ENCODE peak calls at places on chromosome 13, in eight cellular contexts. N is RWPE2, C is cardiac fibroblast, Q is fibroblast of lung, Z is B cell, S is heart left ventricle, F is neural crest cell, B is dorsolateral prefrontal cortex. G is an unnamed sample.
A peak's percentile ranks its signal among the peaks of the same experiment; 100 is the strongest.

GRCh38 chr13:109642358-109642757 is 144.0 kb downstream of the IRS2 start:
- DNase-seq in N (no peak), C (no peak), Q (no peak), Z (no peak), S (no peak), F (no peak), B (no peak), G (no peak)

GRCh38 chr13:32253911-32254399 is 61.2 kb downstream of the ZAR1L start:
- DNase-seq in N (no peak), C (peak; percentile 26), Q (no peak), Z (no peak), S (no peak), F (no peak), B (no peak), G (no peak)

GRCh38 chr13:93284056-93284455 is 57.4 kb downstream of the GPC6 start:
- DNase-seq in N (no peak), C (no peak), Q (no peak), Z (no peak), S (no peak), F (no peak), B (no peak), G (no peak)

GRCh38 chr13:60311527-60311926 is 85.5 kb upstream of the TDRD3 start:
- DNase-seq in N (no peak), C (no peak), Q (no peak), Z (no peak), S (no peak), F (no peak), B (no peak), G (no peak)

GRCh38 chr13:98454389-98454881 is 122.5 kb downstream of the STK24 start:
- DNase-seq in N (no peak), C (peak; percentile 91), Q (peak; percentile 89), Z (no peak), S (no peak), F (no peak), B (no peak), G (no peak)

GRCh38 chr13:25347156-25347555 is 24.6 kb upstream of the ATP8A2 start:
- DNase-seq in N (no peak), C (no peak), Q (peak; percentile 14), Z (no peak), S (no peak), F (no peak), B (no peak), G (no peak)

GRCh38 chr13:75787249-75787940 is 151.3 kb downstream of the LMO7 start:
- DNase-seq in N (no peak), C (peak; percentile 54), Q (peak; percentile 84), Z (no peak), S (no peak), F (no peak), B (no peak), G (no peak)

GRCh38 chr13:20489185-20489820 is 36.4 kb downstream of the CRYL1 start:
- DNase-seq in N (no peak), C (peak; percentile 46), Q (no peak), Z (no peak), S (peak; percentile 62), F (no peak), B (no peak), G (no peak)

GRCh38 chr13:114113961-114114360 is 18.5 kb downstream of the RASA3 start:
- DNase-seq in N (peak; percentile 19), C (no peak), Q (no peak), Z (no peak), S (no peak), F (no peak), B (no peak), G (no peak)

GRCh38 chr13:40446365-40446764 is 220.1 kb downstream of the FOXO1 start:
- DNase-seq in N (no peak), C (peak; percentile 26), Q (peak; percentile 81), Z (no peak), S (no peak), F (no peak), B (no peak), G (no peak)

GRCh38 chr13:99310382-99311031 is 3.3 kb upstream of the GPR183 start:
- DNase-seq in N (no peak), C (peak; percentile 41), Q (peak; percentile 86), Z (no peak), S (no peak), F (no peak), B (no peak), G (no peak)

GRCh38 chr13:62357887-62358645 is 942.4 kb upstream of the PCDH20 start:
- DNase-seq in N (no peak), C (peak; percentile 61), Q (peak; percentile 31), Z (no peak), S (no peak), F (peak; percentile 13), B (no peak), G (no peak)

DNA sequence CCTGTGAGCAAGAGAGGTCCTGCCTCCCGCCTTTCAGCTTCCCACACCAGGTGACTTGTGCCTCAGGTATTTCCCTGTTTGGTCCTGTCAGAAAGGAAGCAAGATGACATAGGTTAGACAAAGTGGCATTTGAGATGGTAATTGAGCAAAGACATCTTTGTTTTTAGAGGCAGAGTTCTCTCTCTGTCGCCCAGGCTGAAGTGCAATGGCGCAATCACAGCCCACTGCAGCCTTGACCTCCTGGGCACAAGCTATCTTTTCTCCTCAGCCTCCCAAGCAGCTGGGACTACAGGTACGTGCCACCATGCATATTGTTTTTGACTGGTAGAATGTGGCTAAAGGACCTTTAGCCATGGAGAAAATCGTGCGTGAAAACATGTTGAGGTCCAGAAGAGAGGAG is 339.1 kb downstream of the FGF9 start:
- DNase-seq in N (no peak), C (no peak), Q (no peak), Z (no peak), S (no peak), F (no peak), B (no peak), G (no peak)
- TF ChIP-seq CTCF in N (no peak), C (no peak), Q (no peak), Z (no peak), S (no peak), F (no peak), B (no peak), G (no peak)

DNA sequence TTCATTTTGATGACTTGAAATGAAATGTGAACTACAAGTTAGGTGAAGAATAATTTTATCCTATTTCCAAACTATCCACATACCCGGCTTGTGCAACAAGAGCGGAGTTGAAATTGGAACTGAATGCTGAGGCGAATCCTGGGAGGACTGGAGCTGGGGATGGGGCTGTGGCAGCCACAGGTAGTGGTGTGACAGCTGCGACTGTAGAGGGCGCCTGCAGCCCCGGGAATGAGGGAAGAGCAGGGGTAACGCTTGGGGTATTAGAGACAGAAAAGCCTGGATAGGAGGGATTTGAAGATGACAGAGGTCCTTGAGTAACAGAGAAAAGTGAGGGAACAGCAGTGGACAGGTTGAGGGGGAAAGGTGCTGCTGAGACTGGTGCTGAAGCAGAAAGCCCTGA is 22.0 kb upstream of the STOML3 start:
- DNase-seq in N (no peak), C (no peak), Q (no peak), Z (no peak), S (no peak), F (no peak), B (no peak), G (no peak)
- TF ChIP-seq CTCF in N (no peak), C (no peak), Q (no peak), Z (no peak), S (no peak), F (peak; percentile 34), B (no peak), G (no peak)

GRCh38 chr13:111142472-111142871 is 27.4 kb downstream of the ARHGEF7 start:
- DNase-seq in N (no peak), C (no peak), Q (no peak), Z (no peak), S (no peak), F (no peak), B (no peak), G (no peak)

GRCh38 chr13:111143875-111144540 is 28.9 kb downstream of the ARHGEF7 start:
- DNase-seq in N (no peak), C (no peak), Q (no peak), Z (no peak), S (no peak), F (no peak), B (no peak), G (no peak)

GRCh38 chr13:111140562-111141105 is 25.5 kb downstream of the ARHGEF7 start:
- DNase-seq in N (no peak), C (no peak), Q (no peak), Z (no peak), S (no peak), F (no peak), B (no peak), G (no peak)

GRCh38 chr13:111145506-111145905 is 30.4 kb downstream of the ARHGEF7 start:
- DNase-seq in N (no peak), C (no peak), Q (no peak), Z (no peak), S (no peak), F (no peak), B (no peak), G (no peak)

DNA sequence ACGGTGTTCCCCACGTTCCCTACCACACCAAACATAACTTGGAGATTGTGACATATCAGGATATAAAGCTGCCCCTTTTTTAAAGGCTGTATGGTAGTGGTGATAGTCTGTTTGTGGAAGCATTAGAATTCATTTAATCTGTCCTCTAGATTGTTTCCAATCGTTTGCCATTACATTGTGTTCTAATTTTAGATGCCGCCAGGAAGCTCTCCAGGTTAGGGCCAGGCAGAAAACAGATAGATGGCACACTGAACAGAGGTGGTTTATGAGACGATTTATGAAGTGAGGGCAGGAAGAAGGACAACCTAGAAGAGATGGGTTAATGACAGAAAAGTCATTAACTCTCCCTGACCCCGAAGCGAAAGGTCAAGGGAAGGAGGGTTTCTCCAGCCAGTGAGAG is 30.0 kb downstream of the ARHGEF7 start:
- DNase-seq in N (no peak), C (no peak), Q (no peak), Z (no peak), S (no peak), F (no peak), B (no peak), G (no peak)
- TF ChIP-seq CTCF in N (no peak), C (no peak), Q (no peak), Z (no peak), S (no peak), F (no peak), B (no peak), G (no peak)

GRCh38 chr13:48829536-48829935 is 146.2 kb upstream of the FNDC3A start:
- DNase-seq in N (no peak), C (no peak), Q (no peak), Z (no peak), S (no peak), F (no peak), B (no peak), G (no peak)

GRCh38 chr13:48828962-48829405 is 146.7 kb upstream of the FNDC3A start:
- DNase-seq in N (no peak), C (no peak), Q (peak; percentile 60), Z (no peak), S (no peak), F (no peak), B (no peak), G (no peak)

GRCh38 chr13:48827709-48828108 is 148.0 kb upstream of the FNDC3A start:
- DNase-seq in N (no peak), C (no peak), Q (no peak), Z (no peak), S (no peak), F (no peak), B (no peak), G (no peak)

GRCh38 chr13:48831248-48831647 is 144.5 kb upstream of the FNDC3A start:
- DNase-seq in N (no peak), C (peak; percentile 21), Q (peak; percentile 29), Z (no peak), S (no peak), F (no peak), B (no peak), G (no peak)

GRCh38 chr13:48826039-48826438 is 149.7 kb upstream of the FNDC3A start:
- DNase-seq in N (no peak), C (no peak), Q (no peak), Z (no peak), S (no peak), F (no peak), B (no peak), G (no peak)
- TF ChIP-seq CTCF in N (no peak), C (no peak), Q (no peak), Z (no peak), S (no peak), F (no peak), B (no peak), G (no peak)

G was measured in mesothelial cell of epicardium.